ENCODE peak calls at places on chromosomes 3 and 15, in seven cellular contexts. L is pancreas; H is GM10248; N is HTR-8/SVneo; D is lung; M is astrocyte; T is activated effector memory CD4-positive, alpha-beta T cell treated with anti-CD3 and anti-CD28 coated beads, Interleukin-2, amount 50 U/mL, for 16 hours. B is an unnamed sample.

GRCh38 chr15:83300826-83301225 is 16.4 kb upstream of the BNC1 start:
- DNase-seq in L (no peak), H (no peak), N (no peak), D (no peak), M (peak; percentile 72), T (no peak), B (no peak)

GRCh38 chr15:94576889-94577533 is 345.6 kb downstream of the MCTP2 start:
- DNase-seq in L (no peak), H (peak; percentile 23), N (peak; percentile 4), D (no peak), M (no peak), T (no peak), B (peak; percentile 9)

GRCh38 chr15:83449928-83450501 is 2.9 kb downstream of the SH3GL3 start:
- DNase-seq in L (no peak), H (no peak), N (no peak), D (no peak), M (no peak), T (no peak), B (no peak)

GRCh38 chr15:98904466-98905048 is 103.0 kb downstream of the PGPEP1L start:
- DNase-seq in L (no peak), H (peak; percentile 52), N (peak; percentile 73), D (no peak), M (peak; percentile 51), T (no peak), B (peak; percentile 63)

GRCh38 chr3:114762144-114762543 is 384.9 kb downstream of the ZBTB20 start:
- DNase-seq in L (no peak), H (no peak), N (no peak), D (no peak), M (no peak), T (no peak), B (no peak)

GRCh38 chr3:133890972-133891644 is 4.6 kb downstream of the RAB6B start:
- DNase-seq in L (no peak), H (peak; percentile 5), N (no peak), D (peak; percentile 16), M (no peak), T (no peak), B (no peak)

GRCh38 chr15:69973102-69973714 is 124.5 kb downstream of the TLE3 start:
- DNase-seq in L (no peak), H (no peak), N (peak; percentile 77), D (no peak), M (peak; percentile 33), T (no peak), B (no peak)

GRCh38 chr3:11381563-11381962 is 109.4 kb downstream of the ATG7 start:
- DNase-seq in L (peak; percentile 50), H (no peak), N (no peak), D (no peak), M (no peak), T (no peak), B (no peak)

GRCh38 chr15:56051700-56052099 is 58.3 kb upstream of the NEDD4 start:
- DNase-seq in L (no peak), H (no peak), N (no peak), D (no peak), M (no peak), T (no peak), B (no peak)

GRCh38 chr3:186790261-186790981 is 7.0 kb downstream of the EIF4A2 start:
- DNase-seq in L (no peak), H (no peak), N (no peak), D (no peak), M (peak; percentile 51), T (no peak), B (no peak)

GRCh38 chr3:8603115-8603710 is 41.4 kb downstream of the SSUH2 start:
- DNase-seq in L (no peak), H (no peak), N (no peak), D (no peak), M (no peak), T (no peak), B (no peak)

GRCh38 chr3:107025961-107026360 is 351.3 kb upstream of the CCDC54 start:
- DNase-seq in L (no peak), H (no peak), N (no peak), D (no peak), M (no peak), T (no peak), B (no peak)

GRCh38 chr3:42288385-42288784 is 22.4 kb upstream of the CCK start:
- DNase-seq in L (no peak), H (no peak), N (no peak), D (no peak), M (no peak), T (no peak), B (no peak)

GRCh38 chr3:197801801-197802504 is 10.9 kb downstream of the LRCH3 start:
- DNase-seq in L (no peak), H (no peak), N (no peak), D (no peak), M (peak; percentile 39), T (no peak), B (no peak)

GRCh38 chr15:29382862-29383261 is 113.2 kb upstream of the NSMCE3 start:
- DNase-seq in L (no peak), H (no peak), N (no peak), D (no peak), M (no peak), T (no peak), B (no peak)

GRCh38 chr3:46162975-46163550 is 45.0 kb downstream of the CCR1 start:
- DNase-seq in L (no peak), H (no peak), N (no peak), D (no peak), M (no peak), T (no peak), B (no peak)

GRCh38 chr3:24060055-24060454 is 115.0 kb downstream of the NR1D2 start:
- DNase-seq in L (no peak), H (no peak), N (no peak), D (peak; percentile 79), M (peak; percentile 83), T (no peak), B (no peak)

GRCh38 chr3:121975702-121976302 is 46.2 kb downstream of the ILDR1 start:
- DNase-seq in L (no peak), H (no peak), N (no peak), D (no peak), M (no peak), T (no peak), B (no peak)

GRCh38 chr15:64009798-64010241 is 36.5 kb downstream of the DAPK2 start:
- DNase-seq in L (no peak), H (no peak), N (no peak), D (no peak), M (peak; percentile 66), T (peak; percentile 72), B (no peak)

GRCh38 chr3:117746091-117746490 is 1036.5 kb downstream of the TUSC7 start:
- DNase-seq in L (no peak), H (no peak), N (no peak), D (no peak), M (no peak), T (no peak), B (no peak)

GRCh38 chr3:125683067-125683844 is 88.0 kb upstream of the OSBPL11 start:
- DNase-seq in L (no peak), H (no peak), N (no peak), D (no peak), M (no peak), T (no peak), B (no peak)

GRCh38 chr3:56879453-56880224 is 77.9 kb upstream of the ARHGEF3 start:
- DNase-seq in L (no peak), H (no peak), N (no peak), D (no peak), M (peak; percentile 48), T (no peak), B (no peak)

GRCh38 chr3:29346828-29347227 is 66.0 kb downstream of the RBMS3 start:
- DNase-seq in L (no peak), H (no peak), N (peak; percentile 41), D (no peak), M (peak; percentile 76), T (no peak), B (no peak)

GRCh38 chr15:79453446-79453845 is 21.3 kb downstream of the MINAR1 start:
- DNase-seq in L (no peak), H (no peak), N (no peak), D (peak; percentile 3), M (no peak), T (no peak), B (no peak)

GRCh38 chr3:141454906-141455602 is 31.8 kb upstream of the RASA2 start:
- DNase-seq in L (no peak), H (peak; percentile 83), N (peak; percentile 88), D (no peak), M (peak; percentile 76), T (no peak), B (peak; percentile 83)

GRCh38 chr15:71752604-71753289 is 57.6 kb upstream of the NR2E3 start:
- DNase-seq in L (peak; percentile 39), H (peak; percentile 44), N (peak; percentile 86), D (peak; percentile 78), M (peak; percentile 98), T (no peak), B (peak; percentile 62)

GRCh38 chr15:70091649-70092461 is 5.9 kb downstream of the TLE3 start:
- DNase-seq in L (no peak), H (no peak), N (no peak), D (peak; percentile 41), M (peak; percentile 71), T (no peak), B (no peak)

GRCh38 chr3:4290272-4290893 is 12.8 kb upstream of the SETMAR start:
- DNase-seq in L (no peak), H (peak; percentile 18), N (peak; percentile 10), D (no peak), M (peak; percentile 18), T (peak; percentile 65), B (peak; percentile 38)

GRCh38 chr3:151460774-151461450 is at the start of gene IGSF10:
- DNase-seq in L (peak; percentile 63), H (no peak), N (peak; percentile 27), D (peak; percentile 41), M (no peak), T (no peak), B (no peak)

GRCh38 chr3:102979202-102979601 is 544.4 kb downstream of the ZPLD1 start:
- DNase-seq in L (no peak), H (no peak), N (no peak), D (no peak), M (peak; percentile 45), T (no peak), B (no peak)

GRCh38 chr3:146692254-146692653 is 87.1 kb upstream of the PLSCR5 start:
- DNase-seq in L (no peak), H (no peak), N (no peak), D (no peak), M (no peak), T (no peak), B (no peak)

GRCh38 chr3:141928626-141929270 is 52.3 kb downstream of the ATP1B3 start:
- DNase-seq in L (no peak), H (no peak), N (no peak), D (no peak), M (no peak), T (no peak), B (no peak)

GRCh38 chr3:111332488-111333095 is 209.4 kb upstream of the CD96 start:
- DNase-seq in L (no peak), H (no peak), N (no peak), D (no peak), M (no peak), T (no peak), B (no peak)

GRCh38 chr15:85750319-85750806 is 44.4 kb downstream of the KLHL25 start:
- DNase-seq in L (no peak), H (no peak), N (no peak), D (peak; percentile 66), M (peak; percentile 64), T (no peak), B (no peak)

GRCh38 chr15:88178631-88179030 is 77.9 kb downstream of the NTRK3 start:
- DNase-seq in L (no peak), H (no peak), N (no peak), D (no peak), M (no peak), T (no peak), B (no peak)

GRCh38 chr3:21517184-21517583 is 233.8 kb downstream of the ZNF385D start:
- DNase-seq in L (no peak), H (no peak), N (no peak), D (no peak), M (no peak), T (no peak), B (no peak)